ENCODE peak calls at places on chromosomes 3 and 15, in six cellular contexts. Q is H1, K is IMR-90, F is neuronal stem cell, X is mesenchymal stem cell, W is mesendoderm. J is an unnamed sample.

GRCh38 chr3:194497799-194498575 is 11.2 kb upstream of the ATP13A3 start:
- DNase-seq in Q (no peak), K (no peak), F (no peak), X (no peak), W (no peak), J (peak; percentile 46)

GRCh38 chr15:100330221-100330620 is 11.6 kb downstream of the ADAMTS17 start:
- DNase-seq in Q (no peak), K (no peak), F (no peak), X (no peak), W (no peak), J (peak; percentile 14)

GRCh38 chr3:29520764-29521163 is 239.9 kb downstream of the RBMS3 start:
- DNase-seq in Q (no peak), K (no peak), F (no peak), X (no peak), W (no peak), J (no peak)

GRCh38 chr3:127887321-127887720 is 27.7 kb upstream of the KBTBD12 start:
- DNase-seq in Q (no peak), K (no peak), F (no peak), X (no peak), W (no peak), J (no peak)

GRCh38 chr3:94285874-94286273 is 223.0 kb downstream of the NSUN3 start:
- DNase-seq in Q (no peak), K (no peak), F (no peak), X (no peak), W (no peak), J (no peak)

GRCh38 chr3:151213151-151213550 is 10.1 kb upstream of the GPR171 start:
- DNase-seq in Q (no peak), K (no peak), F (no peak), X (no peak), W (no peak), J (no peak)

GRCh38 chr3:170387952-170388351 is 30.4 kb downstream of the SKIL start:
- DNase-seq in Q (no peak), K (peak; percentile 11), F (no peak), X (peak; percentile 30), W (no peak), J (no peak)

GRCh38 chr3:19769694-19770093 is 164.3 kb downstream of the EFHB start:
- DNase-seq in Q (no peak), K (no peak), F (no peak), X (no peak), W (no peak), J (no peak)

GRCh38 chr3:14492948-14493881 is 46.9 kb downstream of the GRIP2 start:
- DNase-seq in Q (no peak), K (no peak), F (no peak), X (no peak), W (no peak), J (no peak)

GRCh38 chr3:195154793-195155535 is 116.0 kb downstream of the XXYLT1 start:
- DNase-seq in Q (no peak), K (peak; percentile 97), F (no peak), X (peak; percentile 89), W (peak; percentile 66), J (no peak)

GRCh38 chr3:157472648-157473047 is 30.6 kb downstream of the VEPH1 start:
- DNase-seq in Q (no peak), K (no peak), F (no peak), X (no peak), W (no peak), J (no peak)

GRCh38 chr3:171363211-171363610 is 97.0 kb downstream of the TNIK start:
- DNase-seq in Q (no peak), K (no peak), F (no peak), X (no peak), W (no peak), J (no peak)

GRCh38 chr3:101131767-101132166 is 138.5 kb upstream of the ABI3BP start:
- DNase-seq in Q (no peak), K (no peak), F (no peak), X (no peak), W (peak; percentile 37), J (no peak)

GRCh38 chr15:32004249-32004648 is 26.1 kb upstream of the CHRNA7 start:
- DNase-seq in Q (no peak), K (no peak), F (no peak), X (no peak), W (no peak), J (no peak)

GRCh38 chr3:77189258-77189657 is 149.4 kb downstream of the ROBO2 start:
- DNase-seq in Q (no peak), K (no peak), F (no peak), X (no peak), W (no peak), J (no peak)

GRCh38 chr15:99618941-99619411 is 53.2 kb downstream of the MEF2A start:
- DNase-seq in Q (no peak), K (peak; percentile 31), F (no peak), X (peak; percentile 23), W (peak; percentile 79), J (peak; percentile 37)

GRCh38 chr3:101381809-101382208 is 61.4 kb upstream of the IMPG2 start:
- DNase-seq in Q (no peak), K (peak; percentile 58), F (peak; percentile 6), X (peak; percentile 51), W (peak; percentile 50), J (no peak)

GRCh38 chr15:37764733-37765191 is 169.7 kb upstream of the TMCO5A start:
- DNase-seq in Q (no peak), K (peak; percentile 74), F (no peak), X (peak; percentile 58), W (peak; percentile 69), J (no peak)

GRCh38 chr15:101501703-101502373 is 12.3 kb upstream of the PCSK6 start:
- DNase-seq in Q (peak; percentile 36), K (no peak), F (peak; percentile 30), X (no peak), W (peak; percentile 59), J (peak; percentile 89)

GRCh38 chr3:131072845-131073244 is 46.2 kb downstream of the NEK11 start:
- DNase-seq in Q (no peak), K (peak; percentile 6), F (no peak), X (peak; percentile 26), W (peak; percentile 15), J (no peak)

GRCh38 chr3:72260590-72260914 is 475.6 kb upstream of the PROK2 start:
- DNase-seq in Q (no peak), K (no peak), F (no peak), X (no peak), W (no peak), J (no peak)

GRCh38 chr3:29694783-29695182 is 413.9 kb downstream of the RBMS3 start:
- DNase-seq in Q (no peak), K (peak; percentile 92), F (no peak), X (peak; percentile 91), W (peak; percentile 88), J (no peak)

GRCh38 chr3:197527569-197527968 is 28.2 kb downstream of the BDH1 start:
- DNase-seq in Q (no peak), K (no peak), F (no peak), X (no peak), W (no peak), J (no peak)

GRCh38 chr15:45338417-45338816 is 39.9 kb downstream of the GATM start:
- DNase-seq in Q (no peak), K (no peak), F (no peak), X (no peak), W (peak; percentile 44), J (no peak)

GRCh38 chr15:88375234-88375926 is 91.8 kb downstream of the MRPL46 start:
- DNase-seq in Q (no peak), K (peak; percentile 74), F (peak; percentile 8), X (no peak), W (peak; percentile 70), J (no peak)

GRCh38 chr15:28885630-28886430 is at the start of gene APBA2:
- DNase-seq in Q (no peak), K (peak; percentile 41), F (no peak), X (peak; percentile 41), W (peak; percentile 51), J (peak; percentile 55)

GRCh38 chr15:59792359-59792758 is 103.2 kb upstream of the BNIP2 start:
- DNase-seq in Q (no peak), K (no peak), F (no peak), X (no peak), W (no peak), J (peak; percentile 29)

GRCh38 chr15:72852268-72852667 is 68.7 kb upstream of the ADPGK start:
- DNase-seq in Q (no peak), K (no peak), F (no peak), X (no peak), W (no peak), J (no peak)

GRCh38 chr3:153051427-153052095 is 110.5 kb upstream of the RAP2B start:
- DNase-seq in Q (no peak), K (peak; percentile 92), F (no peak), X (peak; percentile 90), W (no peak), J (no peak)

GRCh38 chr15:65133550-65134200 is at the start of gene PDCD7:
- DNase-seq in Q (peak; percentile 60), K (peak; percentile 92), F (peak; percentile 80), X (peak; percentile 95), W (peak; percentile 96), J (peak; percentile 87)

GRCh38 chr15:65130941-65131340 is 2.7 kb downstream of the PDCD7 start:
- DNase-seq in Q (no peak), K (no peak), F (no peak), X (no peak), W (peak; percentile 42), J (peak; percentile 37)

GRCh38 chr15:65132841-65133549 is 613 bp downstream of the PDCD7 start:
- DNase-seq in Q (no peak), K (peak; percentile 47), F (peak; percentile 35), X (peak; percentile 75), W (peak; percentile 74), J (peak; percentile 53)
- H4K8ac ChIP-seq in Q (peak overlapping the region; percentile 82), K (peak overlapping the region; percentile 24), F (peak overlapping the region; percentile 43), X (peak overlapping the region; percentile 97), W (no peak overlapping the region), J (no peak overlapping the region)

GRCh38 chr3:17639257-17639656 is 103.2 kb downstream of the TBC1D5 start:
- DNase-seq in Q (no peak), K (peak; percentile 82), F (no peak), X (peak; percentile 80), W (no peak), J (no peak)
- H3K4me2 ChIP-seq in Q (no peak overlapping the region), K (peak overlapping the region; percentile 74), F (no peak overlapping the region), X (peak overlapping the region; percentile 19), W (no peak overlapping the region), J (no peak overlapping the region)

DNA sequence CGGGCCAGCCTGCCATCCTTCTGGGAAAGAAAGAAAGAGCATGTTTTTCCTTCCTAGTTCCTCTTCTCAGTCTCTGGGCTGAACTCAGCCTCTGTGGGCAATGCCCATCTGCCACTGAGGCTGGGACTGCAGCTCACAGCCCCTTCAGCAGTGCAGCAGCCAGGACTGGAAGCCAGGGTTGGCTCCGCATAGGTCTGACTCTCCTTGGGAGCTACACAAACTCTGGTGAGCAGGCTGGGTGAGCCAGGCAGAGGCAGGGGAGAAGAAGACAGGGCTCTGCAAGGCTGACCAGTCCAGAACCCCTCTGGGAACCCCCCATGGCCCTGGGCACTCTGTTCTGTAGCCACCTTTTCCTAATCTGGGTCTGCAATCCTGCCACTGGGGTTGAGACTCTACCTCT is 3.6 kb downstream of the DISP2 start:
- DNase-seq in Q (no peak), K (no peak), F (no peak), X (no peak), W (no peak), J (no peak)
- H4K8ac ChIP-seq in Q (no peak overlapping the region), K (no peak overlapping the region), F (no peak overlapping the region), X (no peak overlapping the region), W (no peak overlapping the region), J (no peak overlapping the region)

DNA sequence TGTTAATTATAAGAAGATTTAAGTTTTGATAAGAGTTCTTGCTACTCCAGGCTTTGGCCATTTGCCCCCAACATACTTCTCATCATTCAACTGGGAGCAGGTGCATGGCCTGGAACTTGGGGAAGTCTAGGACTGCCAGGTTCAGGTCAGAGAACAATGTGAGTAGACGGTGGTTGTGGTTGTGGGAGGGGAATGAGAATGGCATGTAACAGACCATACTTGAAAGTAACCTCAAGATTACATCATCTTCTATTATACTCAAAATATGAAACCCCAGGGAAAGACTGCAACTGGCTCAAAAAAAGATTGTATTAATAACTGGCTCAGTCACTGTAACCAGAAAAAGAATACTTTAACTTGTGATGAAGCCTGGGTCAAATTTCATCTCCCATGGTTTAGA is 364.9 kb upstream of the DPPA4 start:
- DNase-seq in Q (no peak), K (peak; percentile 77), F (no peak), X (no peak), W (no peak), J (no peak)
- H3K4me2 ChIP-seq in Q (no peak overlapping the region), K (no peak overlapping the region), F (no peak overlapping the region), X (no peak overlapping the region), W (no peak overlapping the region), J (no peak overlapping the region)

J was measured in H9.